ENCODE peak calls at places on chromosomes 16 and 17, in four cellular contexts. A, M, G and N are unnamed samples.

GRCh38 chr16:49889725-49890397 is 33.9 kb upstream of the ZNF423 start:
- DNase-seq in G (no peak), A (no peak), M (no peak), N (no peak)

GRCh38 chr16:31063843-31064611 is 10.0 kb downstream of the ZNF668 start:
- DNase-seq in M (no peak), G (no peak), A (no peak), N (no peak)

GRCh38 chr17:72457712-72458111 is 336.9 kb downstream of the SOX9 start:
- DNase-seq in M (no peak), G (no peak), A (no peak), N (no peak)

GRCh38 chr17:9211133-9211765 is 189.9 kb downstream of the NTN1 start:
- DNase-seq in G (no peak), M (no peak), A (no peak), N (no peak)

GRCh38 chr17:80816241-80817103 is 175.2 kb upstream of the CHMP6 start:
- DNase-seq in M (no peak), A (no peak), G (no peak), N (no peak)

GRCh38 chr17:75652934-75653549 is 13.9 kb downstream of the RECQL5 start:
- DNase-seq in M (peak), A (no peak), G (no peak), N (no peak)

GRCh38 chr17:1673041-1673790 is 11.5 kb downstream of the PRPF8 start:
- DNase-seq in G (no peak), M (no peak), A (no peak), N (no peak)

GRCh38 chr16:4882633-4883285 is 35.5 kb downstream of the UBN1 start:
- DNase-seq in G (no peak), A (no peak), M (no peak), N (no peak)

GRCh38 chr16:81879625-81880024 is 100.5 kb downstream of the PLCG2 start:
- DNase-seq in G (no peak), M (peak), A (no peak), N (no peak)

GRCh38 chr17:79019631-79020584 is 4.1 kb upstream of the C1QTNF1 start:
- DNase-seq in G (no peak), A (no peak), M (no peak), N (no peak)

GRCh38 chr17:19365833-19366636 is 3.5 kb upstream of the B9D1 start:
- DNase-seq in A (no peak), G (no peak), M (no peak), N (no peak)

GRCh38 chr17:51362818-51363598 is 102.7 kb downstream of the UTP18 start:
- DNase-seq in A (no peak), M (no peak), G (peak), N (peak)

GRCh38 chr16:66375451-66375850 is 9.0 kb downstream of the CDH5 start:
- DNase-seq in G (no peak), A (no peak), M (no peak), N (no peak)

GRCh38 chr17:15886804-15887203 is 58.1 kb upstream of the ADORA2B start:
- DNase-seq in G (no peak), M (no peak), A (no peak), N (no peak)

DNA sequence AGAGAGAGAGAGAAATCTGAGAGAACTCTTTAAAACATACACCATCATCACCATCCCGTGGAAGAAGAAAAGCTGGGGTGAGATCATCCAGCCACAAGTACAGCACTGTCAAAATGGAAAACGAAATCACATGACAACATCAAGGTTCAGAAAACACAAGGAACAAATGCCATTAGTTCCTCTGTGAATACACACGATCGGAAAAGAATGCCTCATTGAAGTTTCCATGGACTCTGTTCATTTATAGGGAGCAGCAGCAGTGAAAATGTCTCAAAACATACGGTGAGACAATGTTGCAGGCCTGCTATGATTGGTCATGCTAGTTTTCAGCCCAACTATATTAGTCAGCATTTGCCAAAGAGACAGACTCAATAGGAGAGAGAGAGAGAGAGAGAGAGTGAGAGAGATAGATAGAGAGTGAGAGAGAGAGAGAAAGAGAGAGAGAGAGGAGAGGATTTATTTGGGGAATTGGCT is 4.4 kb downstream of the CFAP97D1 start:
- DNase-seq in G (no peak), A (no peak), M (no peak), N (no peak)
- TF ChIP-seq SUZ12 in G (no peak), A (no peak), M (no peak), N (no peak)

GRCh38 chr16:35868630-35869029 is 2409.2 kb downstream of the TP53TG3F start:
- DNase-seq in G (no peak), M (no peak), A (no peak), N (no peak)
- TF ChIP-seq SUZ12 in G (no peak), M (no peak), A (no peak), N (no peak)

DNA sequence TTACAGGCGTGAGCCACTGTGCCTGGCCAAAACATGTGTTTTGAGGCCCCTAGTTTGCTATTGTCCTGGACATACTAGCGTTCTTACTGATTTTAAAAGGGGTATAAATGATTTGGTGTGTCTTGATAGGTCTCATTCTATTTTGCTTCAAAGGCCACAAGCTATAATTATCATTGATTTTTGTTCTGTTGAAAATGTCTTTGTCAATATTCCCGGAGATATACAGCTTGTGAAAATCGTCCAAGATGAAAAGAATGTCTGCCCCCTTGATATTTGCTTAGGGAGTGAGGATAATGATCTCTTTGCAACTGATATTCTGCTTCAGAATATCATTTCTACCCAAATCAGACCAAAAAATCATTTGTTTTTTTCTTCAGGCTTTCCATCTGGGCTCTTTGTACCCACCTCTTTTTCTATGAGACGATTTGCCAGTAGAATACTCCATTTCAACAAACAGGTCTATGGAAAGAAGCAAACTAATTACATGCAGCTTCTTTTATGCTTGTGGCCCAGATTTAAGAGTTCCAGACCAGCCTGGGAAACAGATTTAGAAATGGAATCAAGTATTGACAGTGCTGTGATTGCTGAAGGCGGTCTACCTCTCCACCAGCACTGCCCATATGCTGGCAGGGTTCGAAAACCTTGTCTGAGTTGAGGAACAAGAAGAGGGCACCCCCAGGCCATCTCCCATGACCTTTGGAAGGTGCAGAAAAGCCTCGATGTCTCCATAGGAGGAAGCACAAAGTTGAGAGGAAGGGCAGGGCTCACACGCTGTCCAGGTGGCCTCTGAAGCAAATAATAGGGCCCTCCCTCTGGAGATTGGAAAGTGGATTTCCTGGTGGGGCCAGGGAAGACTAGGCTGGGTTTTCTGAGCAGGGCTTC is 14.2 kb upstream of the ST6GALNAC1 start:
- DNase-seq in A (no peak), M (no peak), G (no peak), N (no peak)
- TF ChIP-seq SUZ12 in A (no peak), M (no peak), G (no peak), N (no peak)

DNA sequence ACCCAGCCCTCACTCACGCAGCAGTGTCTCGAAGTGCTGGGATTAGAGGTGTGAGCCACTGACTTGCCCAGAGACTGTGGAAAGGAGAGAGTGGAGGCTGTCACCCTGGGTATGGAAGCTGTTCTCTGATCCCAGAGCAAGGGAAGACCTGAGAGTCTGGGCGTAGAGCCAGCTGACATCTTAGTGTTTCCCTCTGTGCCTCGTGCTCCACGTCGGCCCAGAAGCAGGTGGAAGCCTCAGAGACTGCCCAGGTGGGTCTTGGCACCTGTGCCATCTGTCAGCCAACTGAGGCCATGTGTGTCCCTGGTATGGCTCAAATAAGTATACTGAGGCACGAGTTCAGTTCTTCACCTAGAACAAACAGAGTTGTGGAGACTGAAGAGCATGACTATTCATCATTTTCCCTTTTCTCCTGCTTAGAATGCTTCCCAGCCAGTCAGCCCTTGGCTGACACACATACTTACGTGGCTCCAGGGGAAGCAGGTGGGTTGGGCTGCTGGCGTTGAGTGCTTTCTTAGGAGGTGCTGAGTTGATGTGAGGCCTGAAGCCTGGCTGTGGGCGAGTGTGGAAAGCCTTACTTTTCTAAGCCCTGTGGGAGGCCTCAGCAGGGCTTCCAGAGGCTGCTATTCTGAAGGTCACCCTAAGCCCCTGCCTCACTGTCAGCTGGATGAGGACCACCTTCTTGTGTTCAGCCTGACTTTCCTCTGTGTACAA is 8.1 kb downstream of the CTRL start:
- DNase-seq in A (no peak), G (no peak), M (no peak), N (no peak)
- TF ChIP-seq SUZ12 in A (no peak), G (no peak), M (no peak), N (no peak)

GRCh38 chr17:73794336-73794735 is 150.1 kb upstream of the SDK2 start:
- DNase-seq in A (no peak), M (no peak), G (no peak), N (no peak)

GRCh38 chr17:73792994-73793393 is 148.7 kb upstream of the SDK2 start:
- DNase-seq in A (no peak), G (no peak), M (no peak), N (no peak)

GRCh38 chr17:73797594-73798110 is 153.4 kb upstream of the SDK2 start:
- DNase-seq in M (no peak), G (no peak), A (no peak), N (no peak)

GRCh38 chr17:73798111-73798748 is 154.0 kb upstream of the SDK2 start:
- DNase-seq in A (no peak), M (no peak), G (no peak), N (no peak)

DNA sequence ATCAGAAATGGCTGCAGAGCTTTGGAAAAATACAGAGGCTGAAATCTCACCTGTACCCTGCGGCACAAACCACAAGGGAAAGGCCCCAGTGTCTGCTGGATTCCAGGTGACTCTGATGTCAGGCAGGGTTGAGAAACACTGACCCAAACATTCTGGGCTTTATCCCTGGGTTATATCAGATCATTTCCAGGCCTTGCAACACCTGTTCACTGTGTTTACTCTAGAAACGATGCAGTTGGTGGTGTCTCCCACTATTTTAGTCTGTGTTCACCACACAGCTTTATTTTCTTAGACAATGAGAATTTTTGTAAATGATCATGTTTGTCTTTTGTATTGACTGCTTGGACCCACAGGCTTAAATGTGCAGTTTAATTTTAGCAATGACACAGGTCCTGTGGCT is 151.5 kb upstream of the SDK2 start:
- DNase-seq in G (no peak), A (no peak), M (no peak), N (no peak)
- TF ChIP-seq SUZ12 in G (no peak), A (no peak), M (no peak), N (no peak)